ENCODE peak calls at places on chromosomes 2 and 18, in four cellular contexts. T, M, F and S are unnamed samples.

GRCh38 chr2:43178602-43179542 is 47.5 kb downstream of the ZFP36L2 start:
- DNase-seq in T (peak), M (peak), F (peak), S (no peak)

GRCh38 chr18:41096504-41096903 is 858.5 kb upstream of the PIK3C3 start:
- DNase-seq in T (peak), M (no peak), F (no peak), S (no peak)

GRCh38 chr2:20326163-20326780 is 24.4 kb downstream of the PUM2 start:
- DNase-seq in T (peak), M (no peak), F (no peak), S (no peak)

GRCh38 chr18:3117493-3118192 is 102.1 kb downstream of the MYOM1 start:
- DNase-seq in T (no peak), M (no peak), F (no peak), S (no peak)

GRCh38 chr2:108786354-108787208 is at the start of gene CCDC138:
- DNase-seq in T (peak), M (peak), F (peak), S (peak)

GRCh38 chr18:25875574-25875973 is 214.8 kb downstream of the SS18 start:
- DNase-seq in T (no peak), M (no peak), F (no peak), S (no peak)

GRCh38 chr2:192546566-192546965 is 351.8 kb upstream of the TMEFF2 start:
- DNase-seq in T (no peak), M (no peak), F (no peak), S (no peak)

GRCh38 chr2:205776139-205776538 is 93.8 kb downstream of the NRP2 start:
- DNase-seq in T (no peak), M (no peak), F (no peak), S (peak)

GRCh38 chr18:58178476-58178875 is 134.4 kb downstream of the NEDD4L start:
- DNase-seq in T (peak), M (no peak), F (no peak), S (no peak)

GRCh38 chr2:3217646-3218045 is 160.0 kb downstream of the EIPR1 start:
- DNase-seq in T (no peak), M (no peak), F (no peak), S (no peak)

GRCh38 chr2:102753563-102754159 is 8.2 kb upstream of the TMEM182 start:
- DNase-seq in T (peak), M (no peak), F (no peak), S (no peak)

GRCh38 chr2:75545387-75545786 is 15.4 kb downstream of the EVA1A start:
- DNase-seq in T (no peak), M (no peak), F (no peak), S (no peak)

GRCh38 chr2:69962986-69963730 is 1.7 kb upstream of the ASPRV1 start:
- DNase-seq in T (no peak), M (no peak), F (no peak), S (no peak)

GRCh38 chr2:217794133-217794986 is 208.4 kb downstream of the TNS1 start:
- DNase-seq in T (no peak), M (no peak), F (no peak), S (peak)

GRCh38 chr2:2646312-2647051 is 315.4 kb upstream of the MYT1L start:
- DNase-seq in T (no peak), M (no peak), F (no peak), S (no peak)

GRCh38 chr2:168912466-168913170 is 11.5 kb downstream of the G6PC2 start:
- DNase-seq in T (peak), M (no peak), F (no peak), S (no peak)

GRCh38 chr18:11150271-11150615 is 874 bp upstream of the PIEZO2 start:
- DNase-seq in T (no peak), M (no peak), F (no peak), S (no peak)

GRCh38 chr2:129667586-129667985 is 311.9 kb upstream of the RAB6C start:
- DNase-seq in T (no peak), M (no peak), F (no peak), S (no peak)

GRCh38 chr18:22609642-22610041 is 191.9 kb upstream of the CTAGE1 start:
- DNase-seq in T (peak), M (peak), F (peak), S (no peak)

GRCh38 chr2:98872526-98872925 is 63.5 kb downstream of the CRACDL start:
- DNase-seq in T (no peak), M (no peak), F (no peak), S (no peak)

GRCh38 chr2:27251786-27252185 is 11.1 kb downstream of the SLC30A3 start:
- DNase-seq in T (no peak), M (no peak), F (no peak), S (no peak)

GRCh38 chr2:25295654-25296053 is 46.1 kb downstream of the DNMT3A start:
- DNase-seq in T (no peak), M (no peak), F (no peak), S (no peak)

GRCh38 chr18:525066-525797 is 24.7 kb upstream of the COLEC12 start:
- DNase-seq in T (peak), M (no peak), F (no peak), S (no peak)

GRCh38 chr2:28612131-28612812 is 116.4 kb downstream of the PLB1 start:
- DNase-seq in T (no peak), M (no peak), F (no peak), S (no peak)

GRCh38 chr2:62370304-62371250 is 135.4 kb downstream of the TMEM17 start:
- DNase-seq in T (no peak), M (no peak), F (no peak), S (no peak)

GRCh38 chr2:113324684-113325160 is 46.0 kb upstream of the PAX8 start:
- DNase-seq in T (peak), M (no peak), F (no peak), S (no peak)

GRCh38 chr2:99806758-99807157 is 316.9 kb upstream of the REV1 start:
- DNase-seq in T (peak), M (no peak), F (no peak), S (no peak)

GRCh38 chr18:26504831-26505230 is 43.5 kb downstream of the KCTD1 start:
- DNase-seq in T (no peak), M (no peak), F (no peak), S (no peak)

GRCh38 chr2:28406276-28407096 is 13.8 kb downstream of the FOSL2 start:
- DNase-seq in T (no peak), M (no peak), F (no peak), S (no peak)

GRCh38 chr2:43924463-43924862 is 71.3 kb downstream of the LRPPRC start:
- DNase-seq in T (no peak), M (no peak), F (no peak), S (no peak)

GRCh38 chr2:24917086-24917485 is 3.0 kb downstream of the ADCY3 start:
- DNase-seq in T (no peak), M (peak), F (no peak), S (no peak)

GRCh38 chr2:195410272-195410671 is 246.8 kb upstream of the SLC39A10 start:
- DNase-seq in T (no peak), M (no peak), F (no peak), S (no peak)

GRCh38 chr2:209358992-209359391 is 64.9 kb upstream of the MAP2 start:
- DNase-seq in T (no peak), M (no peak), F (no peak), S (no peak)

GRCh38 chr18:55038162-55038561 is 78.9 kb upstream of the CCDC68 start:
- DNase-seq in T (no peak), M (no peak), F (no peak), S (no peak)

GRCh38 chr2:147663153-147663961 is 181.5 kb upstream of the ACVR2A start:
- DNase-seq in T (no peak), M (no peak), F (no peak), S (no peak)

GRCh38 chr2:216545359-216545758 is 46.7 kb downstream of the RPL37A start:
- DNase-seq in T (peak), M (no peak), F (no peak), S (no peak)

GRCh38 chr2:43104763-43105162 is 121.6 kb downstream of the ZFP36L2 start:
- DNase-seq in T (no peak), M (no peak), F (no peak), S (no peak)

GRCh38 chr18:72868666-72869661 is 1.2 kb upstream of the NETO1 start:
- DNase-seq in T (no peak), M (no peak), F (no peak), S (no peak)

GRCh38 chr18:72869786-72870185 is 2.0 kb upstream of the NETO1 start:
- DNase-seq in T (no peak), M (no peak), F (no peak), S (no peak)

GRCh38 chr18:72866572-72866900 is 1.3 kb downstream of the NETO1 start:
- DNase-seq in T (no peak), M (no peak), F (no peak), S (no peak)

GRCh38 chr18:72867721-72868665 is at the start of gene NETO1:
- DNase-seq in T (no peak), M (no peak), F (no peak), S (no peak)

GRCh38 chr18:72866901-72867701 is 686 bp downstream of the NETO1 start:
- DNase-seq in T (no peak), M (no peak), F (no peak), S (no peak)
- TF ChIP-seq CTCF in T (no peak), M (no peak), F (no peak), S (no peak)

GRCh38 chr2:36352711-36353110 is 2.9 kb upstream of the CRIM1 start:
- DNase-seq in T (peak), M (no peak), F (no peak), S (no peak)
- TF ChIP-seq CTCF in T (peak), M (no peak), F (peak), S (no peak)

GRCh38 chr18:48924621-48925601 is 25.9 kb downstream of the SMAD7 start:
- DNase-seq in T (no peak), M (no peak), F (no peak), S (no peak)
- TF ChIP-seq CTCF in T (peak), M (no peak), F (no peak), S (no peak)

GRCh38 chr18:23967321-23968089 is 47.0 kb upstream of the TTC39C start:
- DNase-seq in T (no peak), M (no peak), F (no peak), S (no peak)

GRCh38 chr18:23964282-23965238 is 50.0 kb upstream of the TTC39C start:
- DNase-seq in T (no peak), M (no peak), F (no peak), S (no peak)

GRCh38 chr18:23968638-23969037 is 45.9 kb upstream of the TTC39C start:
- DNase-seq in T (no peak), M (no peak), F (no peak), S (no peak)

GRCh38 chr18:23966909-23967308 is 47.6 kb upstream of the TTC39C start:
- DNase-seq in T (no peak), M (no peak), F (no peak), S (no peak)

GRCh38 chr18:23963443-23964185 is 50.9 kb upstream of the TTC39C start:
- DNase-seq in T (no peak), M (no peak), F (no peak), S (no peak)
- TF ChIP-seq CTCF in T (no peak), M (no peak), F (no peak), S (no peak)

GRCh38 chr2:239757154-239757760 is 267.9 kb downstream of the NDUFA10 start:
- DNase-seq in T (no peak), M (no peak), F (no peak), S (no peak)
- TF ChIP-seq CTCF in T (no peak), M (no peak), F (no peak), S (no peak)

GRCh38 chr2:144446136-144446535 is 73.8 kb downstream of the ZEB2 start:
- DNase-seq in T (no peak), M (no peak), F (no peak), S (no peak)

GRCh38 chr2:144451443-144451842 is 68.5 kb downstream of the ZEB2 start:
- DNase-seq in T (no peak), M (no peak), F (no peak), S (no peak)

GRCh38 chr2:144447535-144447934 is 72.4 kb downstream of the ZEB2 start:
- DNase-seq in T (no peak), M (no peak), F (no peak), S (no peak)

GRCh38 chr2:144448389-144449027 is 71.4 kb downstream of the ZEB2 start:
- DNase-seq in T (no peak), M (no peak), F (no peak), S (no peak)

GRCh38 chr2:144449028-144449406 is 70.9 kb downstream of the ZEB2 start:
- DNase-seq in T (no peak), M (no peak), F (no peak), S (no peak)
- TF ChIP-seq CTCF in T (peak), M (no peak), F (peak), S (no peak)

DNA sequence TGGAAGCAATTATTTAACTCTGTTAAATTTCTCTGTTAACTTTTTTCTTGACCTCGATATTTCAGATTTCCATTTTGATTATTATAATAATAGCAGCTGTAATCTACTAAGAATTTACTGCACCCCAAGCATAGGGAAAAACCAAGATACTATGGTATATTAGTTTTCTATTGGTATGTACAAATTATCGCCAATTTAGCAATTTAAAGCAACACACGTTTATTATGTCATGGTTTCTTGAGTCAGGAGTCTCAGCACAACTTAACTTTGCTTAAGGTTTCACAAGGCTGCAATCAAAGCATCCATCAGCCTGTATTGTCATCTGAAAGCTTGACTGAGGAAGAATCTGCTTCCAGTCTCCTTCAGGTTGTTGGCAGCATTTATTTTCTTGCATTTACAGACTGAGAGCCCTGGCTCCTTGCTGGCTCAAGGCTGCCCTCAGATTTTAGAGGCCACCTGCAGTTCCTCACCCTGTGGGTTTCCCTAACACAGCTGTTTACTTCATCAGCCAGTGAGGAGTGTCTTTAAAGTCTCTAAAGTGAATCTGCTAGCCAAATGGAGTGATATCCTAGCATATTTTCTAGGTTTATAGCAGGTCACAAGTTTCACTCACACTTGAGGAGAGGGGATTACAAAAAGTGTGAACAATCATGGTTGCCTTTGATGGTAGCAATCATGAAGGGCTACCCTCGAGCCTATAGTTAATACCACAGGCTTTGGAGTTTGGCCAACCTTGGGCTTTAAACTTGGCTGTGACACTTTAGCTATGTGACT is 4.4 kb upstream of the VPS54 start:
- DNase-seq in T (no peak), M (no peak), F (no peak), S (no peak)
- TF ChIP-seq CTCF in T (no peak), M (no peak), F (no peak), S (no peak)

DNA sequence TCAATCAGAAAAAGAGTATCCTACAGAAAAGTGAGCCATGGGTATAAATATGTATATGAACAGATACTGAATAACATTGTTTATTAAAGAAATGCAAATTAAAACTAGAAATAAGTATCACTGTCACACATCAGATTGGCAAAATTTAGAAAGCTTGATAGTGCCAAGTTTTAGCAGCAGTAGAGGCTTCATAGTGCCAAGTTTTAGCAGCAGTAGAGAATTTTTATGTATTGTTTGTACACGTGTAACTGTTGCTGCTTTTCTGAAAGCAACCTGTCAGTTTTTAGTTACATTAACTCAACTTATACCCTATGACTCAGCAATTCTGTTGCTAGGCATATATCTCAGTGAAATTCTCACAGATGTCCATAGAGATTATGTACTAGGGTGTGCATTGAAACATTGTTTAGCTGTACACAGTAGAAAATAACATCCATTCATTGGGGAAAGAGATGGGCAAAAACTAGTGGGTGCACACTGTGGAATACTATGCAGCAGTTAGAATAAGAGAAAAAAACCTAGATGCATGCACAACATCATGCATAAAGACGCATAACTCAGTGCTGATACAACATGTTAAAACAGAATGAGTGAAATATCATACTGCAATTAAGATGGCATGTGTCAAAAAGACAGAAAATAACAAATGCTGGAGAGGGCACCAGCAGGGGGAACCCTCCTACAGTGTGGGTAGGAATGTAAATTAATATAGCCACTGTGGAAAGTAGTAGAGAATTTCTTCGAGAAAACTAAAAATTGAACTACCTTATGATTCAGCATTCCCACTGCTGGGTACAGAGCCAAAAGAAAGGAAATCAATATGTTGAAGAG is 294.5 kb upstream of the NT5C1B start:
- DNase-seq in T (peak), M (no peak), F (no peak), S (no peak)
- TF ChIP-seq CTCF in T (peak), M (no peak), F (no peak), S (no peak)

GRCh38 chr2:112059671-112060070 is 4.6 kb downstream of the TMEM87B start:
- DNase-seq in T (no peak), M (no peak), F (no peak), S (no peak)

GRCh38 chr2:112053917-112054846 is 887 bp upstream of the TMEM87B start:
- DNase-seq in T (peak), M (peak), F (peak), S (peak)

GRCh38 chr2:112056626-112056987 is 1.5 kb downstream of the TMEM87B start:
- DNase-seq in T (no peak), M (no peak), F (no peak), S (no peak)

GRCh38 chr2:112055833-112056625 is 960 bp downstream of the TMEM87B start:
- DNase-seq in T (peak), M (no peak), F (peak), S (no peak)

GRCh38 chr2:112055110-112055832 is at the start of gene TMEM87B:
- DNase-seq in T (peak), M (peak), F (peak), S (peak)
- TF ChIP-seq CTCF in T (no peak), M (no peak), F (no peak), S (no peak)

GRCh38 chr2:181781082-181781786 is 100.9 kb upstream of the NEUROD1 start:
- DNase-seq in T (no peak), M (no peak), F (no peak), S (no peak)
- TF ChIP-seq CTCF in T (no peak), M (no peak), F (no peak), S (no peak)